ENCODE peak calls at places on chromosome 3, in ten cellular contexts. B is A549, U is stomach, M is esophagus muscularis mucosa, D is sigmoid colon, A is ovary, R is transverse colon, E is upper lobe of left lung, N is GM12878, P is HepG2. L is an unnamed sample. For H3K9me3, the result is how much of the 10 kb centered on the place peaks cover.

GRCh38 chr3:133895208-133896001 is at the start of gene RAB6B:
- DNase-seq in R (no peak), N (no peak), P (no peak), D (no peak), E (peak), M (peak), A (peak), B (no peak), U (no peak), L (no peak)

GRCh38 chr3:185711255-185711870 is 113.5 kb downstream of the IGF2BP2 start:
- DNase-seq in B (no peak), A (no peak), E (no peak), U (no peak), M (no peak), D (no peak), N (no peak), R (no peak), P (no peak), L (no peak)

GRCh38 chr3:54045416-54045815 is 76.9 kb upstream of the CACNA2D3 start:
- DNase-seq in B (no peak), D (no peak), M (no peak), P (peak), N (no peak), R (no peak), E (no peak), U (no peak), A (no peak), L (no peak)

GRCh38 chr3:159619341-159619885 is 369.2 kb upstream of the IL12A start:
- DNase-seq in A (no peak), U (no peak), D (no peak), P (no peak), M (no peak), B (no peak), E (no peak), R (no peak), N (no peak), L (no peak)

GRCh38 chr3:193897288-193897687 is 238.7 kb upstream of the HES1 start:
- DNase-seq in N (no peak), M (no peak), U (no peak), B (no peak), P (no peak), D (no peak), A (peak), E (no peak), R (no peak), L (peak)

GRCh38 chr3:38031022-38031994 is 1.9 kb upstream of the PLCD1 start:
- DNase-seq in U (peak), N (no peak), E (peak), D (peak), B (peak), R (peak), P (no peak), A (peak), M (no peak), L (no peak)

GRCh38 chr3:99808163-99808794 is 9.4 kb upstream of the CMSS1 start:
- DNase-seq in B (peak), R (peak), M (no peak), E (no peak), D (no peak), A (no peak), N (no peak), P (peak), U (peak), L (no peak)

GRCh38 chr3:16066545-16066944 is 107.9 kb upstream of the GALNT15 start:
- DNase-seq in U (no peak), A (no peak), B (no peak), N (no peak), P (no peak), D (no peak), R (no peak), M (no peak), E (no peak), L (no peak)

GRCh38 chr3:37992271-37993066 is 1.9 kb downstream of the VILL start:
- DNase-seq in R (peak), U (peak), M (no peak), N (no peak), A (peak), E (no peak), B (no peak), D (peak), P (peak), L (no peak)

GRCh38 chr3:29420106-29420505 is 139.2 kb downstream of the RBMS3 start:
- DNase-seq in N (no peak), P (no peak), A (no peak), M (no peak), U (no peak), B (no peak), R (no peak), E (no peak), D (no peak), L (no peak)

GRCh38 chr3:183551930-183552329 is 3.6 kb downstream of the KLHL6 start:
- DNase-seq in D (no peak), E (no peak), U (no peak), N (no peak), B (no peak), R (no peak), A (no peak), M (no peak), P (no peak), L (no peak)

GRCh38 chr3:69231929-69232437 is 109.6 kb upstream of the LMOD3 start:
- DNase-seq in M (no peak), U (peak), N (no peak), A (no peak), D (no peak), E (no peak), R (peak), P (no peak), B (no peak), L (no peak)

GRCh38 chr3:174162550-174162949 is 696.6 kb upstream of the NAALADL2 start:
- DNase-seq in R (no peak), E (no peak), A (no peak), M (no peak), U (no peak), P (no peak), N (no peak), B (no peak), D (no peak), L (no peak)

GRCh38 chr3:170611746-170612145 is 25.9 kb upstream of the SLC7A14 start:
- DNase-seq in M (no peak), D (no peak), N (no peak), P (no peak), A (no peak), R (no peak), E (no peak), B (no peak), U (no peak), L (no peak)

GRCh38 chr3:185561958-185562357 is 9.6 kb upstream of the LIPH start:
- DNase-seq in R (no peak), D (no peak), U (no peak), M (no peak), E (no peak), P (no peak), N (no peak), A (no peak), B (no peak), L (no peak)

GRCh38 chr3:102090646-102091045 is 241.3 kb downstream of the NFKBIZ start:
- DNase-seq in M (no peak), P (no peak), A (no peak), E (no peak), B (no peak), R (no peak), N (no peak), U (no peak), D (no peak), L (no peak)

GRCh38 chr3:30526031-30526430 is 80.4 kb upstream of the TGFBR2 start:
- DNase-seq in P (no peak), U (no peak), R (no peak), D (no peak), E (no peak), A (no peak), M (no peak), N (no peak), B (no peak), L (no peak)

GRCh38 chr3:148329481-148330220 is 368.1 kb upstream of the AGTR1 start:
- DNase-seq in B (no peak), R (no peak), U (no peak), P (no peak), N (no peak), E (no peak), M (no peak), A (no peak), D (no peak), L (no peak)

GRCh38 chr3:150764607-150765366 is 1.8 kb upstream of the SIAH2 start:
- DNase-seq in M (no peak), D (no peak), U (no peak), B (no peak), A (no peak), R (no peak), N (no peak), E (no peak), P (no peak), L (no peak)

GRCh38 chr3:25449857-25450256 is 21.8 kb downstream of the RARB start:
- DNase-seq in U (no peak), N (no peak), E (no peak), B (no peak), R (no peak), M (no peak), D (no peak), P (no peak), A (no peak), L (no peak)
- H3K27ac ChIP-seq in U (no peak), N (no peak), E (no peak), B (peak), R (peak), M (peak), D (peak), P (no peak), A (no peak), L (peak)

GRCh38 chr3:31659246-31659645 is 126.5 kb downstream of the STT3B start:
- DNase-seq in E (no peak), R (no peak), P (no peak), A (no peak), B (no peak), U (no peak), N (no peak), D (no peak), M (no peak), L (no peak)
- H3K9me3 ChIP-seq in E (under half), R (under half), P (under half), A (under half), B (under half), U (under half), N (under half), D (under half), M (under half), L (under half)

GRCh38 chr3:58837141-58837862 is 170.7 kb upstream of the FAM3D start:
- DNase-seq in B (no peak), M (no peak), P (no peak), R (no peak), A (no peak), N (no peak), E (no peak), D (no peak), U (no peak), L (no peak)

GRCh38 chr3:58839187-58839586 is 172.6 kb upstream of the FAM3D start:
- DNase-seq in D (no peak), A (no peak), R (no peak), E (no peak), M (no peak), B (no peak), P (no peak), U (no peak), N (no peak), L (no peak)

GRCh38 chr3:58837863-58838255 is 171.3 kb upstream of the FAM3D start:
- DNase-seq in D (no peak), N (no peak), E (no peak), U (no peak), M (no peak), A (no peak), R (no peak), P (no peak), B (no peak), L (no peak)

GRCh38 chr3:58833501-58833900 is 166.9 kb upstream of the FAM3D start:
- DNase-seq in R (no peak), D (no peak), P (no peak), A (no peak), M (no peak), N (no peak), U (no peak), E (no peak), B (no peak), L (no peak)

DNA sequence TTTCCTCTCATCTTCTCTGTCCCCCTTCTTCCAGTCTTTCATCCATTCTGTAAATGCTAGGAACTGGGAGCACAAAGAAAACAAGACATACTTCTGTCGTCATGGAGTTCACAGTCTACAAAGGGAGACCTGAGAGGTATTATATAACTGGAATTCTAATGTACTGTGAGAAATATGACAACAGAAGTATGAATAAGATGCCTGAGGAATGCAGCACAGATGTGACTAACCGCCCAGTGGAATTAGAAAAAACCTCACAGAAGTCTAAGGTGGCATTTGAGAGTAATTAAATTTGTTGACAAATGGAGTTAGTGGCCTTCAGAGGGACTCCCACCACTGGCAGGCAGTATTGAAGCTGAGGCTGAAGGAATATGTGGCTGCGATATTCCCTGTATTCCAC is 168.5 kb upstream of the FAM3D start:
- DNase-seq in U (no peak), D (no peak), E (no peak), N (no peak), R (no peak), B (no peak), P (no peak), A (no peak), M (no peak), L (no peak)
- TF ChIP-seq EP300 in U (no peak), D (no peak), E (no peak), N (no peak), R (no peak), B (no peak), P (no peak), A (no peak), M (no peak), L (no peak)

GRCh38 chr3:32837366-32837765 is 19.6 kb downstream of the TRIM71 start:
- DNase-seq in B (no peak), N (no peak), M (no peak), U (no peak), A (no peak), R (no peak), P (no peak), E (no peak), D (no peak), L (no peak)
- H3K27ac ChIP-seq in B (no peak), N (no peak), M (no peak), U (no peak), A (no peak), R (no peak), P (peak), E (no peak), D (no peak), L (no peak)

GRCh38 chr3:13901935-13902584 is 22.2 kb upstream of the WNT7A start:
- DNase-seq in M (no peak), U (no peak), E (no peak), P (no peak), B (no peak), D (no peak), N (no peak), A (no peak), R (no peak), L (no peak)

DNA sequence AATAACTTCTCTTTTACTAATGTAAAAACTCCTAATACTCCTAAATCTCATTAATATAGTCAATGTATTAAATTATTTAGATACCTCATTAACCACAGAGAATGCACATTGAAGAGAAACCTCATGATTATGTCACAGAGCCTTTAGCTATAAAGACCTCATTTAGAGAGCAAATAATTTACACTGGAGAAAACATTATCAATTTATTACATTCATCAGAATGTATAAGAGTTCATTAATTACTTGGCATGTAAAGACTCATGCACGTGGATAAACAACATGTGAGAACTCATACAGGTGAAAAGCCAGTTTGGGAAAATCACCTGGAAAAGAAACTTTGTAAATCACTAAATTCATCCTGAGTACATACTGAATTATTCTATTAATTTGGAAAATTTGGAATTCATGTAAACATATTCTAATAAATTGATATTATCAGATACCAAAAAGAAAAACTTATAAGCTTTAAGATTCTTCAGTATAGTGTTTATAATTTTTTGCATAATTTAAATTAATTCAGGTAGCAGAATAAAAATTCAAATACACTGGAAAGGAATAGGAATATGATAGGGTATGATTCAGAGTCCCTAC is 22.9 kb upstream of the WNT7A start:
- DNase-seq in R (no peak), U (no peak), D (no peak), E (no peak), A (no peak), B (no peak), N (no peak), P (no peak), M (no peak), L (no peak)
- H3K9me3 ChIP-seq in R (under half), U (half or more), D (under half), E (half or more), A (under half), B (half or more), N (under half), P (half or more), M (under half), L (under half)